ENCODE peak calls at places on chromosomes 4 and X, in five cellular contexts. D is spleen, G is stomach, W is endothelial cell of umbilical vein, Y is upper lobe of left lung. O is an unnamed sample. For H3K4me1, the result is how much of the 10 kb centered on the place peaks cover.

GRCh38 chrX:71637848-71638247 is 19.5 kb upstream of the CXCR3 start:
- DNase-seq in D (no peak), G (no peak), W (peak), Y (no peak), O (no peak)

GRCh38 chrX:44674906-44675305 is 132.2 kb upstream of the FUNDC1 start:
- DNase-seq in D (no peak), G (no peak), W (no peak), Y (no peak), O (no peak)

GRCh38 chr4:26936284-26937065 is 75.8 kb downstream of the STIM2 start:
- DNase-seq in D (peak), G (no peak), W (no peak), Y (no peak), O (no peak)

GRCh38 chr4:153022233-153022632 is 86.1 kb downstream of the FHDC1 start:
- DNase-seq in D (no peak), G (peak), W (no peak), Y (peak), O (peak)

GRCh38 chrX:153064061-153064460 is 7.8 kb downstream of the PNMA3 start:
- DNase-seq in D (no peak), G (no peak), W (no peak), Y (no peak), O (no peak)

GRCh38 chr4:68498413-68499007 is 51.2 kb downstream of the TMPRSS11E start:
- DNase-seq in D (peak), G (peak), W (peak), Y (peak), O (peak)

GRCh38 chrX:9539611-9540387 is 74.9 kb downstream of the TBL1X start:
- DNase-seq in D (no peak), G (peak), W (no peak), Y (no peak), O (peak)

GRCh38 chrX:15523088-15523487 is 22.5 kb downstream of the BMX start:
- DNase-seq in D (no peak), G (no peak), W (no peak), Y (no peak), O (no peak)

GRCh38 chrX:24494544-24495113 is 29.5 kb downstream of the PDK3 start:
- DNase-seq in D (no peak), G (no peak), W (peak), Y (peak), O (peak)

GRCh38 chr4:9946171-9946570 is 75.1 kb downstream of the SLC2A9 start:
- DNase-seq in D (no peak), G (no peak), W (no peak), Y (no peak), O (no peak)

GRCh38 chrX:10108288-10108687 is 48.5 kb upstream of the CLCN4 start:
- DNase-seq in D (no peak), G (no peak), W (no peak), Y (no peak), O (no peak)

GRCh38 chr4:43234626-43235025 is 342.1 kb downstream of the GRXCR1 start:
- DNase-seq in D (no peak), G (no peak), W (no peak), Y (no peak), O (no peak)

GRCh38 chr4:42789168-42789567 is 103.3 kb upstream of the GRXCR1 start:
- DNase-seq in D (no peak), G (no peak), W (no peak), Y (no peak), O (no peak)

GRCh38 chr4:176814770-176815169 is 22.0 kb upstream of the VEGFC start:
- DNase-seq in D (no peak), G (no peak), W (no peak), Y (no peak), O (no peak)

GRCh38 chrX:115948018-115948923 is 222.3 kb upstream of the AGTR2 start:
- DNase-seq in D (no peak), G (no peak), W (no peak), Y (no peak), O (no peak)

GRCh38 chrX:141904262-141904661 is 568 bp downstream of the MAGEC1 start:
- DNase-seq in D (no peak), G (no peak), W (no peak), Y (no peak), O (no peak)

GRCh38 chr4:147057631-147057980 is 111.9 kb upstream of the TTC29 start:
- DNase-seq in D (no peak), G (no peak), W (peak), Y (no peak), O (no peak)

GRCh38 chr4:32207456-32207855 is 1487.3 kb downstream of the PCDH7 start:
- DNase-seq in D (no peak), G (no peak), W (no peak), Y (no peak), O (no peak)

GRCh38 chr4:66095065-66095464 is 424.8 kb upstream of the EPHA5 start:
- DNase-seq in D (no peak), G (no peak), W (no peak), Y (no peak), O (no peak)

GRCh38 chr4:36039031-36039430 is 205.3 kb downstream of the ARAP2 start:
- DNase-seq in D (no peak), G (no peak), W (no peak), Y (no peak), O (no peak)

GRCh38 chr4:118772149-118773081 is 63.5 kb downstream of the SEC24D start:
- DNase-seq in D (no peak), G (no peak), W (peak), Y (no peak), O (no peak)

GRCh38 chrX:132958086-132958703 is at the start of gene HS6ST2:
- DNase-seq in D (no peak), G (no peak), W (peak), Y (no peak), O (no peak)

GRCh38 chr4:76458829-76459228 is 23.8 kb downstream of the SHROOM3 start:
- DNase-seq in D (no peak), G (no peak), W (no peak), Y (no peak), O (no peak)

GRCh38 chr4:115323106-115323684 is 209.8 kb upstream of the NDST4 start:
- DNase-seq in D (no peak), G (no peak), W (no peak), Y (no peak), O (no peak)

GRCh38 chrX:24026403-24026801 is 584 bp downstream of the KLHL15 start:
- DNase-seq in D (no peak), G (no peak), W (peak), Y (no peak), O (no peak)

GRCh38 chr4:100357542-100357941 is 160.3 kb downstream of the EMCN start:
- DNase-seq in D (no peak), G (no peak), W (no peak), Y (no peak), O (no peak)

GRCh38 chrX:101530944-101531343 is 19.4 kb upstream of the ARMCX1 start:
- DNase-seq in D (no peak), G (no peak), W (peak), Y (no peak), O (no peak)

GRCh38 chrX:47497274-47497673 is 14.3 kb upstream of the ZNF41 start:
- DNase-seq in D (no peak), G (no peak), W (peak), Y (no peak), O (no peak)

GRCh38 chr4:3280466-3280865 is 12.4 kb upstream of the RGS12 start:
- DNase-seq in D (no peak), G (peak), W (no peak), Y (no peak), O (no peak)
- TF ChIP-seq POLR2AphosphoS5 in D (no peak), G (no peak), W (no peak), Y (no peak), O (no peak)

GRCh38 chr4:184101711-184102110 is 116.0 kb downstream of the ENPP6 start:
- DNase-seq in D (no peak), G (no peak), W (no peak), Y (no peak), O (no peak)

GRCh38 chr4:184097815-184098214 is 119.9 kb downstream of the ENPP6 start:
- DNase-seq in D (no peak), G (no peak), W (no peak), Y (no peak), O (no peak)

GRCh38 chr4:184100297-184100885 is 117.3 kb downstream of the ENPP6 start:
- DNase-seq in D (peak), G (peak), W (no peak), Y (no peak), O (no peak)

GRCh38 chr4:184099033-184099432 is 118.6 kb downstream of the ENPP6 start:
- DNase-seq in D (no peak), G (no peak), W (no peak), Y (no peak), O (no peak)

DNA sequence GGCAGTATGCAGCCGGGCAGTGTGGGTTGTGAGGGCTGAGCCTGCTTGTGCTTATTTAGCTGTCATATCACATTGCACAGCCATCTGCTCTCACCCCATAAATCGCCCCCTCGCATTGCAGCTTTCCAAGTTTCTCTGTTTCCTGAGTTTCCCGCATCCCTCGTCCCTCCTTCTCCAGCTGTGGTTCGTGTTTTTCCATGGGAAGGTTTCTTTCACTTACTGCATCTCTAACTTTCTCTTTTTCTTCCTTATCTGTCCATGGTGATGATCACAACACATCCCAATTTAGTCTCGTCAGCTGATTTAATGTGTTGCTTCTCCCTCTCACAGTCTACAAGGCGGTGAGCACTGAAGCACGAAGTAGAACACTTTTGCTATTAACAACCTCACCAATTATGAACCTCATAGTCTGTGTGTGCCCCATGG is 118.1 kb downstream of the ENPP6 start:
- DNase-seq in D (no peak), G (no peak), W (no peak), Y (no peak), O (no peak)
- H3K27ac ChIP-seq in D (no peak), G (no peak), W (no peak), Y (no peak), O (no peak)

GRCh38 chr4:87046111-87046510 is 111.3 kb downstream of the AFF1 start:
- DNase-seq in D (no peak), G (no peak), W (peak), Y (no peak), O (no peak)
- H3K4me1 ChIP-seq in D (half or more), G (half or more), W (under half), Y (half or more), O (under half)

GRCh38 chr4:139711461-139711860 is 45.8 kb downstream of the MGST2 start:
- DNase-seq in D (no peak), G (no peak), W (peak), Y (no peak), O (no peak)
- TF ChIP-seq POLR2AphosphoS5 in D (no peak), G (no peak), W (no peak), Y (no peak), O (no peak)

GRCh38 chr4:78722880-78723279 is 53.3 kb upstream of the BMP2K start:
- DNase-seq in D (no peak), G (no peak), W (no peak), Y (no peak), O (no peak)

GRCh38 chr4:78721739-78722138 is 54.4 kb upstream of the BMP2K start:
- DNase-seq in D (no peak), G (no peak), W (no peak), Y (no peak), O (no peak)

GRCh38 chr4:78720151-78720726 is 55.9 kb upstream of the BMP2K start:
- DNase-seq in D (peak), G (no peak), W (no peak), Y (no peak), O (no peak)

GRCh38 chr4:78722320-78722719 is 53.8 kb upstream of the BMP2K start:
- DNase-seq in D (no peak), G (no peak), W (peak), Y (no peak), O (no peak)

DNA sequence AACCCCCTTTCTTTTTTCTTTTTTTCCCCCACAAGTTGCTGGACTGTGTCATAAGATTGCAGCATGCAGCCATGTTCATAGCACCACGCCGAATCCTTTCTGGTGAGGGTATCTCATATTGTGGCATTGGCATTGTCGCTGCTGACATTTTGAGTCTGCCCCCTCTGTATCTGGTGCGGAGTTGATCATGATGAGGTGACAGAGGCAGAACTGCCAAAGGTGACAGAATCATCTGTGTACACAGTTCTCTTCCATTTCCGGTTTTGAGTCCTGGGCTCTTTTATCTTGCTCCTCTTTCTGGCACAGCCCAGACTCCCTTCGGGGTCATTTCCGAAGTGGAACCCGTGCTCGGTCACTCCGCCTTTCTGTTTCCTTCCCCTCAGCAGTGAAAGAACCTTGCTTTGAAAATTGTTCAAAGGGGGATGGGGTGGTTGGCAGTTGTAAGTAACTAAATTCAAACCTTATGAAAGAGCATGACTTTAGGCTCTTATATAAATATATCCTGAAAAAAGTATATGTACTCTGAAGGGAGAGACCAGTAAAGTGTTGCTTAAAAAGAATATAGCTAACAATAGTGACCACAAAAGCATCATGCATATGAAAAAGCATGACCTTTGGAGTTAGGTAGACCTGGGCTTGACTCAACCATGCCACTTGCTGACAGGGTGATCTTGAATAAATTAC is 55.0 kb upstream of the BMP2K start:
- DNase-seq in D (peak), G (no peak), W (peak), Y (no peak), O (no peak)
- H3K27ac ChIP-seq in D (peak), G (no peak), W (no peak), Y (no peak), O (no peak)

DNA sequence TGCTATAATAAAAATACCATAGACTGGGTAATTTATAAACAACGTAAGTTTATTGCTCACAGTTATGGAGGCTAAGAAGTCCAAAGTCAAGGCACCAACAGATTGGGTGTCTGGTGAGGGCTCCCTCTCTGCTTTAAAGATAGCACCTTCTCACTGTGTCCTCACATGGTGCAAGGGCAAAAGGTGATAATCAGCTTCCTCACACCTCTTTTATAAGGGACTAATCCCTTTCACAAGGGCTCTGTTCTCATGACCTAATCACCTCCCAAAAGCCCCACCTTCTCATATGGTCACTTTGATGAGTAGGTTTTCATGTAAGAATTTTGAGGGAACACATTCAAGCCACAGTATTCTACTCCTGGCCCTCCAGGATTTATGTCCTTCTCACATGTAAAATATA is 641.7 kb upstream of the ATOH1 start:
- DNase-seq in D (no peak), G (no peak), W (no peak), Y (no peak), O (no peak)
- H3K4me1 ChIP-seq in D (under half), G (under half), W (under half), Y (under half), O (under half)

GRCh38 chr4:128657638-128658037 is 151.9 kb upstream of the JADE1 start:
- DNase-seq in D (no peak), G (no peak), W (no peak), Y (no peak), O (no peak)

GRCh38 chr4:128663325-128663724 is 146.2 kb upstream of the JADE1 start:
- DNase-seq in D (no peak), G (peak), W (no peak), Y (no peak), O (peak)

GRCh38 chr4:128661529-128661928 is 148.0 kb upstream of the JADE1 start:
- DNase-seq in D (no peak), G (no peak), W (no peak), Y (no peak), O (no peak)

GRCh38 chr4:128658214-128658621 is 151.3 kb upstream of the JADE1 start:
- DNase-seq in D (no peak), G (no peak), W (no peak), Y (no peak), O (no peak)

DNA sequence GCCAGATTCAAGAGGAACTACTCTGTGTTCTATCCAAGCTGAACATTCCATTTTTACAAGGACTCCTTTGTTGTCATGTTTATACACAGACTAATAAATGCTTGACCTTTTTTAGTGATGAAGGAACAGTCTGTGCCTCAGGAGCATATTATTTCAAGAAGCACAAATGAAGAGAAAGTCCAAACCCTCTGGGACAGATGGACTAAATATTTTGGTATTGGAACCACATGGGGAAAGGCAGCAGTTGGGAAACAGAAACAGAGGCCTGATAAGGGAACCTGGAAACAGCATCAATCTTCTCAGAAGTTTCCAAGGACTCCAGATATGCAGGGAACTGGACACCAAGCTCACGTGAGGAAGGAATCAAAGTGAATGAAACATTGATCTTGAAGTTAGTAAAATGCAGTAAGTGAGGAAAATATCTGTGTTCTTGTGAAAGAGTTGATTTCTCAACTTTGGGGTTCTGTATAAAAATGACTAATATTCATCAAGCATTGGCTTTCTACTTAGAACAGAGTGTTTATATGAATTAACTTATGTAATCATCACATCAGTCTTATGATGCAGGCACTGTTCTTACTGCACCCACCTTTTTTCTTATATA is 149.0 kb upstream of the JADE1 start:
- DNase-seq in D (no peak), G (no peak), W (no peak), Y (no peak), O (peak)
- TF ChIP-seq POLR2AphosphoS5 in D (no peak), G (peak), W (no peak), Y (no peak), O (peak)

GRCh38 chr4:23889814-23890269 is at the start of gene PPARGC1A:
- DNase-seq in D (no peak), G (peak), W (no peak), Y (peak), O (peak)
- H3K27ac ChIP-seq in D (peak), G (peak), W (no peak), Y (peak), O (peak)

GRCh38 chrX:129768586-129769466 is 10.9 kb upstream of the SASH3 start:
- DNase-seq in D (peak), G (no peak), W (no peak), Y (no peak), O (no peak)

GRCh38 chrX:129771266-129771995 is 8.3 kb upstream of the SASH3 start:
- DNase-seq in D (peak), G (no peak), W (no peak), Y (no peak), O (no peak)

GRCh38 chrX:129769467-129770154 is 10.1 kb upstream of the SASH3 start:
- DNase-seq in D (peak), G (no peak), W (no peak), Y (no peak), O (no peak)

GRCh38 chrX:129763666-129764065 is 16.1 kb upstream of the SASH3 start:
- DNase-seq in D (no peak), G (no peak), W (no peak), Y (no peak), O (no peak)

DNA sequence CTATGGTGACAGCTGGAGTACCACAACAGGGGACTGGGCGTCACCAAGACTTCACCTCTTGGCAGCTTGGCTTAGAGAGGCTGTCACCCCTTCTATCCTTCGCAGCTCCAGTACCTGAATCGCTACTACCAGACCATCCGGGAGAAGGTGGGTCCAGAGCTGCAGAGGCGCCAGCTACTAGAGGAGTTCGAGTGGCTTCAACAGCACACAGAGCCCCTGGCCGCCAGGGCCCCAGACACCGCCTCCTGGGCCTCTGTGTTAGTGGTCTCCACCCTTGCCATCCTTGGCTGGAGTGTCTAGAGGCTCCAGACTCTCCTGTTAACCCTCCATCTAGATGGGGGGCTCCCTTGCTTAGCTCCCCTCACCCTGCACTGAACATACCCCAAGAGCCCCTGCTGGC is 11.6 kb upstream of the SASH3 start:
- DNase-seq in D (peak), G (no peak), W (no peak), Y (no peak), O (no peak)
- H3K4me1 ChIP-seq in D (under half), G (under half), W (under half), Y (under half), O (under half)

O was measured in prostate gland.